ENCODE peak calls at places on chromosomes 13 and 19, in five cellular contexts. E, U, M, O and V are unnamed samples.
A peak's percentile ranks its signal among the peaks of the same experiment; 100 is the strongest.

GRCh38 chr19:2039959-2040646 is 10.9 kb downstream of the MKNK2 start:
- DNase-seq in M (no peak), O (no peak), E (no peak), U (no peak), V (no peak)

GRCh38 chr13:51958217-51958547 is 53.1 kb downstream of the ATP7B start:
- DNase-seq in U (no peak), M (no peak), O (no peak), E (no peak), V (no peak)

GRCh38 chr19:37056776-37057175 is 21.5 kb upstream of the ZNF420 start:
- DNase-seq in E (no peak), U (no peak), O (no peak), M (no peak), V (no peak)

GRCh38 chr13:110503979-110504499 is 57.5 kb downstream of the RAB20 start:
- DNase-seq in U (no peak), M (no peak), O (no peak), E (no peak), V (no peak)

GRCh38 chr19:3358919-3359849 is 7.2 kb upstream of the NFIC start:
- DNase-seq in M (no peak), O (no peak), U (peak; percentile 89), E (peak; percentile 92), V (peak; percentile 83)

GRCh38 chr19:10521461-10522216 is 4.4 kb upstream of the S1PR5 start:
- DNase-seq in M (no peak), U (no peak), O (no peak), E (no peak), V (no peak)

GRCh38 chr13:27259831-27260230 is 8.5 kb downstream of the RPL21 start:
- DNase-seq in E (no peak), U (no peak), O (no peak), M (no peak), V (no peak)

GRCh38 chr13:20191902-20192469 is 752 bp downstream of the GJB2 start:
- DNase-seq in M (no peak), E (no peak), U (no peak), O (no peak), V (peak; percentile 37)

GRCh38 chr19:58577581-58578429 is 4.7 kb upstream of the MZF1 start:
- DNase-seq in E (no peak), U (no peak), O (no peak), M (no peak), V (no peak)

GRCh38 chr13:82747948-82748347 is 1134.3 kb downstream of the SLITRK1 start:
- DNase-seq in M (no peak), E (no peak), O (no peak), U (no peak), V (no peak)

GRCh38 chr13:79171131-79172061 is 234.7 kb downstream of the RBM26 start:
- DNase-seq in M (no peak), U (no peak), E (no peak), O (no peak), V (no peak)

GRCh38 chr13:101382701-101383100 is 33.6 kb downstream of the NALCN start:
- DNase-seq in U (no peak), M (no peak), E (no peak), O (no peak), V (no peak)

GRCh38 chr19:30719991-30720329 is 347.8 kb downstream of the ZNF536 start:
- DNase-seq in E (peak; percentile 76), U (no peak), M (no peak), O (no peak), V (no peak)

GRCh38 chr19:6551607-6552450 is 21.0 kb downstream of the TNFSF9 start:
- DNase-seq in O (no peak), E (peak; percentile 70), U (peak; percentile 90), M (peak; percentile 45), V (peak; percentile 86)
- TF ChIP-seq POLR2AphosphoS5 in O (no peak), E (no peak), U (no peak), M (no peak), V (no peak)

GRCh38 chr19:16118489-16119033 is 6.9 kb downstream of the RAB8A start:
- DNase-seq in U (peak; percentile 83), M (no peak), E (no peak), O (no peak), V (peak; percentile 77)
- TF ChIP-seq TAF1 in U (peak; percentile 32), M (no peak), E (no peak), O (no peak), V (no peak)

GRCh38 chr19:19662866-19663291 is 597 bp downstream of the ATP13A1 start:
- DNase-seq in O (no peak), E (no peak), M (peak; percentile 22), U (no peak), V (no peak)

GRCh38 chr19:19672816-19673215 is 4.2 kb downstream of the ZNF101 start:
- DNase-seq in E (no peak), M (no peak), O (no peak), U (no peak), V (no peak)

GRCh38 chr19:19670070-19670551 is 1.5 kb downstream of the ZNF101 start:
- DNase-seq in M (no peak), O (peak; percentile 34), E (no peak), U (no peak), V (no peak)

GRCh38 chr19:19663292-19664120 is at the start of gene ATP13A1:
- DNase-seq in M (peak; percentile 95), E (peak; percentile 95), O (peak; percentile 89), U (peak; percentile 66), V (peak; percentile 75)

GRCh38 chr19:19668230-19669012 is at the start of gene ZNF101:
- DNase-seq in O (peak; percentile 94), M (peak; percentile 99), U (peak; percentile 87), E (peak; percentile 95), V (peak; percentile 84)
- TF ChIP-seq POLR2AphosphoS5 in O (peak; percentile 54), M (peak; percentile 73), U (peak; percentile 76), E (peak; percentile 86), V (peak; percentile 84)

GRCh38 chr13:35549481-35549880 is 73.0 kb upstream of the MAB21L1 start:
- DNase-seq in M (peak; percentile 1), O (no peak), E (no peak), U (no peak), V (no peak)
- TF ChIP-seq TAF1 in M (no peak), O (no peak), E (peak; percentile 9), U (no peak), V (no peak)

GRCh38 chr13:45367358-45367757 is 26.4 kb upstream of the TPT1 start:
- DNase-seq in O (peak; percentile 66), E (no peak), M (peak; percentile 69), U (peak; percentile 61), V (peak; percentile 75)
- TF ChIP-seq POLR2AphosphoS5 in O (peak; percentile 33), E (no peak), M (no peak), U (no peak), V (no peak)

GRCh38 chr13:42968906-42969305 is 23.1 kb downstream of the EPSTI1 start:
- DNase-seq in U (no peak), O (no peak), M (no peak), E (no peak), V (no peak)
- TF ChIP-seq TAF1 in U (no peak), O (no peak), M (no peak), E (no peak), V (no peak)

GRCh38 chr19:40808021-40808325 is 9.0 kb downstream of the EGLN2 start:
- DNase-seq in M (no peak), U (no peak), E (no peak), O (no peak), V (no peak)
- TF ChIP-seq POLR2AphosphoS5 in M (no peak), U (no peak), E (no peak), O (no peak), V (no peak)

GRCh38 chr19:13707901-13708300 is 56.4 kb upstream of the MRI1 start:
- DNase-seq in M (no peak), O (no peak), U (no peak), E (no peak), V (no peak)
- TF ChIP-seq TAF1 in M (no peak), O (no peak), U (no peak), E (no peak), V (no peak)

GRCh38 chr19:13035820-13036365 is 40.6 kb downstream of the NFIX start:
- DNase-seq in O (no peak), M (no peak), E (no peak), U (no peak), V (no peak)

GRCh38 chr19:13032837-13033236 is 37.6 kb downstream of the NFIX start:
- DNase-seq in E (no peak), O (no peak), U (no peak), M (no peak), V (no peak)

GRCh38 chr19:13034636-13035035 is 39.4 kb downstream of the NFIX start:
- DNase-seq in O (no peak), M (no peak), E (no peak), U (no peak), V (no peak)

GRCh38 chr19:13033244-13033643 is 38.0 kb downstream of the NFIX start:
- DNase-seq in U (no peak), E (no peak), M (no peak), O (no peak), V (no peak)

DNA sequence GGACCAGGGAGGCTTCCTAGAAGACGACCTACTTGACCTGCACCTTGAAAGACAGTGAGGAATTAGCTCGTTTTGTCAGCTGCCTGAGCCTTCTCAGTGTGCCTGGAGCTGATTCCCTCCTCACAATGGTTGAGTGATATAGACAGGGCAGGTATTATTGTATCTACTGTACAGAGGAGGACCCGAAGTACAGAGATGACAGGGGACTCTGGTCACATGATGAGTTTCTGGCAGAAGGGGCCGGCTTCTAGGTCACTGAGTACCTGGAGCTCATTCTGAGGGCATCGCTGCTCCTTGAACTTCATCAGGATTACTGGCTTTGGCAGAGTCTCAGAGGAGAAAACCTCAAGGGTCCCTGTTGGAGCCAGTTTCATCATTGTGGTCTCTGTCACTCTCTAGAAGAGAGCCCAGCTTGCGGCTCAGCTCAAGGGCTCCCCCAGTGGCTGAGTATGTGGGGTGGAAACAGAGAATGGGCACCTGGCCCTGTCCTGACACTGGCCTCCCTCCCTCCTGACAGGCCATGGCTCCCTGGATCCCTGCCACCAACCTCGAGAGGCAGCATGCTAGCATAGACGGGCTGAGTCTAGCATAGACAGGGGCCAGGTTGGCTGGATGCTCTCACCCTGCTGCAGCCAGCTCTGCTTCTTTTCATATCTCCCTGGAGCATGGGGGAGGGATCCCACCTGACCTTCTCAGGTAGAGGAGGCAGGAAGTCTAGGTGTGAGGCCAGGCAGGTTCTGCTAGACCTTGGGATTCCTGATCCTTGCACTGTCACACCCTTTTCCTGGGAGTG is 38.7 kb downstream of the NFIX start:
- DNase-seq in U (peak; percentile 60), M (peak; percentile 55), O (no peak), E (peak; percentile 77), V (peak; percentile 66)
- TF ChIP-seq POLR2AphosphoS5 in U (no peak), M (no peak), O (no peak), E (no peak), V (no peak)